ENCODE peak calls at places on chromosomes 7 and 10, in ten cellular contexts. O, N, T, M, G, D, Z, C, X and L are unnamed samples.

GRCh38 chr7:63899691-63900393 is 98.8 kb upstream of the ZNF722 start:
- DNase-seq in X (peak; percentile 29), O (no peak), G (peak; percentile 89), D (peak; percentile 96), T (peak; percentile 76), C (peak; percentile 52), Z (peak; percentile 95), M (peak; percentile 79), N (no peak), L (peak; percentile 89)

GRCh38 chr10:58994226-58995057 is 182.0 kb upstream of the PHYHIPL start:
- DNase-seq in C (no peak), G (no peak), X (no peak), O (no peak), M (no peak), N (no peak), T (no peak), D (no peak), Z (no peak), L (no peak)

GRCh38 chr7:106750773-106751172 is 89.8 kb upstream of the CCDC71L start:
- DNase-seq in C (no peak), N (no peak), M (no peak), T (no peak), O (no peak), Z (no peak), D (no peak), X (no peak), G (no peak), L (no peak)

GRCh38 chr10:514137-514671 is 175.3 kb downstream of the DIP2C start:
- DNase-seq in N (peak; percentile 73), G (no peak), D (no peak), C (no peak), M (peak; percentile 75), X (no peak), T (peak; percentile 90), Z (no peak), O (no peak), L (no peak)

GRCh38 chr7:152162287-152162686 is 136.8 kb downstream of the GALNT11 start:
- DNase-seq in O (no peak), C (no peak), X (no peak), Z (no peak), M (no peak), G (no peak), D (no peak), N (no peak), T (no peak), L (no peak)

GRCh38 chr7:135147899-135148721 is at the start of gene TMEM140:
- DNase-seq in O (peak; percentile 90), M (peak; percentile 72), C (no peak), N (peak; percentile 64), G (peak; percentile 67), T (no peak), X (peak; percentile 75), D (no peak), Z (no peak), L (no peak)

GRCh38 chr10:13382759-13383753 is 35.0 kb upstream of the SEPHS1 start:
- DNase-seq in N (peak; percentile 82), X (peak; percentile 89), D (no peak), Z (no peak), M (peak; percentile 84), T (peak; percentile 12), G (no peak), C (peak; percentile 42), O (no peak), L (no peak)

GRCh38 chr7:20331231-20331880 is 656 bp downstream of the ITGB8 start:
- DNase-seq in X (peak; percentile 57), T (peak; percentile 69), D (no peak), N (peak; percentile 53), Z (peak; percentile 76), C (no peak), M (peak; percentile 27), O (no peak), G (peak; percentile 17), L (peak; percentile 52)

GRCh38 chr7:55574062-55574717 is 1.9 kb upstream of the VOPP1 start:
- DNase-seq in T (no peak), N (no peak), D (no peak), G (no peak), X (no peak), Z (no peak), O (no peak), C (no peak), M (no peak), L (no peak)
- TF ChIP-seq EP300 in T (no peak), N (no peak), D (peak; percentile 33), G (peak; percentile 18), X (no peak), Z (no peak), O (no peak), C (no peak), M (no peak), L (no peak)

GRCh38 chr10:5587151-5588079 is 62.7 kb downstream of the CALML3 start:
- DNase-seq in O (no peak), D (no peak), Z (no peak), M (no peak), X (no peak), N (no peak), G (no peak), C (no peak), T (peak; percentile 67), L (no peak)

GRCh38 chr10:5583525-5584175 is 58.9 kb downstream of the CALML3 start:
- DNase-seq in M (peak; percentile 81), D (no peak), X (peak; percentile 79), T (peak; percentile 71), N (peak; percentile 87), O (peak; percentile 37), Z (peak; percentile 54), G (peak; percentile 23), C (no peak), L (no peak)

GRCh38 chr10:5585517-5586222 is 60.9 kb downstream of the CALML3 start:
- DNase-seq in N (no peak), T (peak; percentile 49), C (no peak), M (peak; percentile 53), O (no peak), Z (no peak), D (no peak), G (no peak), X (no peak), L (no peak)

GRCh38 chr10:5582736-5583135 is 58.0 kb downstream of the CALML3 start:
- DNase-seq in G (no peak), O (no peak), Z (no peak), C (peak; percentile 73), T (no peak), D (no peak), N (no peak), M (no peak), X (no peak), L (no peak)

DNA sequence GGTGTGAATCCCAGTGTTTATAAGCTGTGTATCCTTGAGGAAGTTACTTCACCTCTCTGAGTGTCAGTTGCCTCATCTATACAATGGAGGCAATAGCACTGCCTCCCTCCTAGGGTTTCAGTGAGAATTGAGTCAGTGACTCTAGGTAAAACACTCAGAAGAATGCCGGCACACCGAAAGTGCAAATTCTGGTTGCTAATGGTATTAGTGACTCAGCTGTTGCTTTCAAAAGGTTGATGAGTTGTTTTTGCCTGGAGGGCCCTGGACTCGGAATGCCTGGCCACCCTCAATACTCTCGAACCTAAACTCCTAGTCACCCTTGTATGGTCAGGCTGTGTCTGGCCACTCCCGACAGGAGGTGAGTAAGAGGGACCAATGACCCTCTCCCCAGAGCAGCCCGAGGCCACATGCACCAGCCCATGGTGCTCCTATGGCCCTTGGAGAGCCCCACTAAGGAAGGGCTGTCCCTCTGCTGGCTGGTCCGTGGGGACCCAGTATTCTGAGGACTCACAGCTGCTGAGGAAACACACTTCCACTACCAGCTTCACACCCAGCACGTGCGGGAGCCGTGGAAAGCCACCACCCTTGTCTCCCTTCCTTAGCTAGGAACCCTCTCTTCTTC is 60.2 kb downstream of the CALML3 start:
- DNase-seq in N (no peak), X (no peak), T (peak; percentile 52), C (no peak), Z (no peak), D (no peak), M (peak; percentile 34), G (no peak), O (peak; percentile 41), L (no peak)
- TF ChIP-seq EP300 in N (no peak), X (no peak), T (no peak), C (no peak), Z (no peak), D (no peak), M (no peak), G (no peak), O (no peak), L (no peak)

GRCh38 chr10:47457528-47457820 is 26.4 kb downstream of the ANXA8 start:
- DNase-seq in O (no peak), Z (no peak), C (no peak), D (peak; percentile 87), M (no peak), T (no peak), X (no peak), N (no peak), G (no peak), L (no peak)
- TF ChIP-seq EP300 in O (no peak), Z (no peak), C (no peak), D (no peak), M (no peak), T (no peak), X (no peak), N (no peak), G (no peak), L (no peak)

DNA sequence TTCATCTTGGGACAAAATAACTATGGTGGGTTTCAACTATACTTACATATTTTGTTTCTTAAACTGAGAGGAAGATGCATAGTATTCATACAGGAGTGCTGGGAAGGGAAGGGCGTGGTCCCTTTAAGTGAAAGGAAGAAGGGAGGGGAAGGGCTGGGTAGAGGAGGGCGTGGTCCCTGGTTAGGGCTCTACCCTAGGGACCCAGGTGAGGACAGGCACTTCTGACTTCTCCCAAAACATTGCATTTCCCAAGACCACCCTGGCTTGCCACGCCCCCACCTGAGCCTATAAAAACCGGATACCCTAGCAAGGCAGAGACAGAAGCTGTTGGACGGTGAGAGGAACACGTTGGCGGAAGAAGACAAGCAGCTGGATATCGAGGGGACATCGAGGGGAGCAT is 157.6 kb upstream of the PLXNA4 start:
- DNase-seq in M (no peak), X (no peak), T (no peak), O (no peak), Z (no peak), G (no peak), D (no peak), N (no peak), C (no peak), L (no peak)
- TF ChIP-seq EP300 in M (no peak), X (no peak), T (no peak), O (no peak), Z (no peak), G (no peak), D (no peak), N (no peak), C (no peak), L (no peak)